ENCODE peak calls at places on chromosomes 11 and 22, in four cellular contexts. One of them, this sample, is unnamed.
A peak's percentile ranks its signal among the peaks of the same experiment; 100 is the strongest.

GRCh38 chr22:26161746-26162145 is 7.5 kb upstream of the SEZ6L start:
- DNase-seq in HepG2: no peak
- DNase-seq in A549: no peak
- DNase-seq in K562: no peak
- DNase-seq in this sample: no peak

GRCh38 chr11:95450547-95451123 is 219.6 kb upstream of the SESN3 start:
- DNase-seq in HepG2: no peak
- DNase-seq in A549: no peak
- DNase-seq in K562: no peak
- DNase-seq in this sample: no peak

GRCh38 chr11:64893194-64894069 is 15.0 kb upstream of the EHD1 start:
- DNase-seq in HepG2: peak; percentile 91
- DNase-seq in A549: peak; percentile 60
- DNase-seq in K562: no peak
- DNase-seq in this sample: no peak

GRCh38 chr11:110345756-110346155 is 49.3 kb upstream of the RDX start:
- DNase-seq in HepG2: peak; percentile 30
- DNase-seq in A549: no peak
- DNase-seq in K562: no peak
- DNase-seq in this sample: peak; percentile 55

GRCh38 chr22:31082606-31083376 is 1.7 kb downstream of the SMTN start:
- DNase-seq in HepG2: peak; percentile 60
- DNase-seq in A549: peak; percentile 76
- DNase-seq in K562: peak; percentile 82
- DNase-seq in this sample: no peak

GRCh38 chr22:33271390-33272161 is 213.4 kb upstream of the SYN3 start:
- DNase-seq in HepG2: no peak
- DNase-seq in A549: no peak
- DNase-seq in K562: no peak
- DNase-seq in this sample: peak; percentile 95

GRCh38 chr22:38802671-38803121 is 8.8 kb upstream of the DNAL4 start:
- DNase-seq in HepG2: peak; percentile 53
- DNase-seq in A549: peak; percentile 79
- DNase-seq in K562: no peak
- DNase-seq in this sample: no peak

GRCh38 chr22:48663297-48663696 is 1164.4 kb downstream of the BRD1 start:
- DNase-seq in HepG2: peak; percentile 44
- DNase-seq in A549: no peak
- DNase-seq in K562: peak; percentile 20
- DNase-seq in this sample: no peak

GRCh38 chr22:42080287-42080686 is 787 bp downstream of the SMDT1 start:
- DNase-seq in HepG2: no peak
- DNase-seq in A549: no peak
- DNase-seq in K562: peak; percentile 15
- DNase-seq in this sample: no peak

GRCh38 chr11:3135491-3136440 is 29.3 kb downstream of the OSBPL5 start:
- DNase-seq in HepG2: no peak
- DNase-seq in A549: no peak
- DNase-seq in K562: no peak
- DNase-seq in this sample: no peak

GRCh38 chr11:32447252-32447651 is 11.9 kb upstream of the WT1 start:
- DNase-seq in HepG2: no peak
- DNase-seq in A549: no peak
- DNase-seq in K562: no peak
- DNase-seq in this sample: no peak

GRCh38 chr11:10414659-10415058 is 40.4 kb upstream of the AMPD3 start:
- DNase-seq in HepG2: no peak
- DNase-seq in A549: no peak
- DNase-seq in K562: peak; percentile 45
- DNase-seq in this sample: no peak

GRCh38 chr11:10645212-10645795 is 48.3 kb downstream of the IRAG1 start:
- DNase-seq in HepG2: no peak
- DNase-seq in A549: no peak
- DNase-seq in K562: no peak
- DNase-seq in this sample: no peak

GRCh38 chr22:30265851-30266444 is 703 bp downstream of the OSM start:
- DNase-seq in HepG2: no peak
- DNase-seq in A549: no peak
- DNase-seq in K562: peak; percentile 49
- DNase-seq in this sample: no peak

GRCh38 chr11:16969010-16970004 is 44.9 kb downstream of the PLEKHA7 start:
- DNase-seq in HepG2: no peak
- DNase-seq in A549: no peak
- DNase-seq in K562: no peak
- DNase-seq in this sample: no peak

GRCh38 chr11:117686711-117687110 is 110.3 kb downstream of the DSCAML1 start:
- DNase-seq in HepG2: no peak
- DNase-seq in A549: no peak
- DNase-seq in K562: no peak
- DNase-seq in this sample: no peak

GRCh38 chr11:121611242-121611641 is 158.5 kb upstream of the SORL1-AS1 start:
- DNase-seq in HepG2: no peak
- DNase-seq in A549: no peak
- DNase-seq in K562: no peak
- DNase-seq in this sample: no peak

GRCh38 chr11:121613724-121614123 is 161.0 kb upstream of the SORL1-AS1 start:
- DNase-seq in HepG2: no peak
- DNase-seq in A549: no peak
- DNase-seq in K562: no peak
- DNase-seq in this sample: no peak

GRCh38 chr11:121608545-121609098 is 155.9 kb upstream of the SORL1-AS1 start:
- DNase-seq in HepG2: no peak
- DNase-seq in A549: no peak
- DNase-seq in K562: no peak
- DNase-seq in this sample: no peak

GRCh38 chr11:121614661-121615240 is 162.0 kb upstream of the SORL1-AS1 start:
- DNase-seq in HepG2: no peak
- DNase-seq in A549: no peak
- DNase-seq in K562: no peak
- DNase-seq in this sample: no peak

DNA sequence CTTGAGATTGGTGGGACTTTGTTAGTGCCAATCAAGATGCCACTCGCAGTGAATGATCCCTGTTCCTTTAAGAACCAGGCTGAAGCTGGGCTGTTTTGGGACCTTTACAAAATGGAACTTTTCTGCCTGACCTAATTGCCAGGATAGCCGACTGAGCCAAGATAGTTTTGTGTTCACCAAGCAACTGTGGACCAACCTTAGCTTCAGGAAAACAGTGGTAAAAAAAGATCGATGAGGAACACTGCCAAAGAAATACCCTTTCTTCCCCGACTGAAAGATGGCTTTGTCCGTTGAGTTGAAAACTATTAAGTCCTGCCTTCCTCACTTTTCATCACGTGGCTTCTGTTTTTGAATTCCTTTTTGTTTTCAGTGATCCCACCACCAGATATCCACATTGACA is 157.9 kb upstream of the SORL1-AS1 start:
- DNase-seq in HepG2: no peak
- DNase-seq in A549: no peak
- DNase-seq in K562: no peak
- DNase-seq in this sample: no peak
- TF ChIP-seq POLR2AphosphoS2 in HepG2: no peak
- TF ChIP-seq POLR2AphosphoS2 in A549: no peak
- TF ChIP-seq POLR2AphosphoS2 in K562: no peak
- TF ChIP-seq POLR2AphosphoS2 in this sample: no peak

DNA sequence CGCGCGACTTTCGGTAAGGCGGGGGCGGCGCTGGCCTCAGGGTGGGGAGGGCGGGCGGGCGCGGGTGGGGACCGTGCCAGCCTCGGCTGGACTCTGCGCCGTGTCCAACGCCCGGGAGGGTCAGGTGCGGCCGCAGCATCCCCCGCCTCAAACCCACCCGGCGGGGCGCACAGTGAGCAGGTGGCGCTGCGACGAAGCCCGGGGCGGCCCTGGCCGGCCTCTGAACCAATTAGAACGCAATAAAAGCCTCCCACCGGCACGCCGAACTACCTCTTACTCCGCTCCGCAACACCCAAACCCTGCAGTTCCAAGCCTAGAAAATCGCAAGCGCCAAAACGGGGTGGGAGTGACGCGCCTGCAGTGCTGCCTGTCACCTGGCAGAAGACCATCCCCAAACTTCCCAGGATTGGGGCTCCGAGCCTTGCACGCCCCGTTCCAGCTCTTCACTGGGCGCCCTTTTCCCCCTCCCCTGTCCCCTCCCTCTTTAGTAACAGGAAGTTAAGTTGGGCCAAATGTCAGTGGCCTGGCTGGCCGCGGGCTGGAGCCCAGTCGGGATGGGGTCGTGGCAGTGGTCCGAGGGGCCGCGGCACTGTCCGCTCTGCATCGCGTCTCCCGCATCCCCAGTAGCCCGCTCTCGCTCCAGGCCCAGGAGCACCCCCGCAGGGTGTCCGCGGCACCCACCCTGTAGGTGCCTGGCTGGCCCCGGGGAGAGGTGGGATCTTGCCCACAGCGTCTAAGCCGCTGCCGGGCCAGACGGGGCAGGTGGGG is 508 bp downstream of the MICAL2 start:
- DNase-seq in HepG2: no peak
- DNase-seq in A549: no peak
- DNase-seq in K562: no peak
- DNase-seq in this sample: no peak
- TF ChIP-seq POLR2AphosphoS2 in HepG2: no peak
- TF ChIP-seq POLR2AphosphoS2 in A549: no peak
- TF ChIP-seq POLR2AphosphoS2 in K562: no peak
- TF ChIP-seq POLR2AphosphoS2 in this sample: no peak

DNA sequence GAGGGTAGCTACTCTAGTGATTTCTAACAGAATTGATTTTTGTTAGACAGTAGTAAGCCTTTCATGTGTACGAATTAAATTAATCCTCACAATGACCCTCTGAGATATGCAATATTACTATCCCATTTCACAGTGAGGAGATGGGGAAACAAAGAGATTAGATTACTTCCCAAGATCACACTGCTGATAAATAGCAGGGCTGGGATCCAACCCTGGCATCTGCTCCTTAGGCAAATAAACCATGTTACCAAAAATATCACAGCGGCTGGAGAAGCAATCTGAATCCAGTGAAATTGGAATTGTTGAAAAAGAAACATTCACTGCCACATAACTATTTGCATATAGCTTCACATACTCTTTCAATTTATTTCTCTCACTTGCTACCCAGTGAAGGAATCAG is 12.8 kb upstream of the CAVIN3 start:
- DNase-seq in HepG2: no peak
- DNase-seq in A549: no peak
- DNase-seq in K562: no peak
- DNase-seq in this sample: no peak
- TF ChIP-seq POLR2AphosphoS2 in HepG2: no peak
- TF ChIP-seq POLR2AphosphoS2 in A549: no peak
- TF ChIP-seq POLR2AphosphoS2 in K562: no peak
- TF ChIP-seq POLR2AphosphoS2 in this sample: no peak

DNA sequence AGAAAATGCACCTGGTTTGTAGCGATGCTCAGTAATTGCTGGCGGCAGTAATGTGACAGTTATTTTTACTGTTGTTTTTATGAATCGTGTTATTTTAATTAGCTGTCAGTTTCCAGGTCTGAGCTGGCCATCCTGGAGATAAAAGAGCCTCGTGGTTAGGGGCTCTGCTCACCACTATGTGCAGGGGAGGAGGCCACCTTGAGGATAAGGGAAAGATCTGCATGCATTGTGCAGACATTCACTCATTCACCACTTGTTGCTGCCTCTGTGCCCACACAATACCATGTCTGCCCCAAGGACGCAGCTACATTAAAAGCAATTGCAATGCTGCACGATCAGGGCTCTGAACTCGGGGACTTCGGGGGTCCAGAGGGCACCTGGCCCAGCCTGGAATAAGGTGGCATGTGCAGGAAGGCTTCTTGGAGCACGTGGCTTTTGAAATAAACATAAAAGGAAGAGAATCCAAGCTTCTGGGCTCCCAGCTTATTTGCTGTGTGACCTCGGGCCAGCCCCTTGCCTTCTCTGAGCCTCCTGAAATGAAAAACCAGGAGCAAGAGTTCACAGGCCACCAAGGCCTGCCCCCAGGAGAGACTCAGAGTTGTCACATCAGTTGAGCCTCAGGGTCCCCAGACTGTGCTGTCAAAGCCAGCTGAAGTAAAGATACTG is 44.7 kb upstream of the SHISAL1 start:
- DNase-seq in HepG2: no peak
- DNase-seq in A549: no peak
- DNase-seq in K562: no peak
- DNase-seq in this sample: no peak
- TF ChIP-seq POLR2AphosphoS2 in HepG2: no peak
- TF ChIP-seq POLR2AphosphoS2 in A549: no peak
- TF ChIP-seq POLR2AphosphoS2 in K562: no peak
- TF ChIP-seq POLR2AphosphoS2 in this sample: no peak

This sample was measured in GM12878.